ENCODE peak calls at places on chromosomes 12 and 14, in four cellular contexts. O is fibroblast of lung, B is tibial artery, C is heart right ventricle. A is an unnamed sample.

GRCh38 chr12:2208837-2209236 is 156.1 kb downstream of the CACNA1C start:
- DNase-seq in C (no peak), B (no peak), O (no peak), A (no peak)

GRCh38 chr12:90058721-90059120 is 350.1 kb upstream of the ATP2B1 start:
- DNase-seq in B (no peak), O (peak; percentile 88), C (no peak), A (peak; percentile 83)

GRCh38 chr12:34377243-34378035 is 355.1 kb downstream of the ALG10 start:
- DNase-seq in B (no peak), O (no peak), C (no peak), A (no peak)

GRCh38 chr12:52202361-52203078 is 10.7 kb upstream of the KRT80 start:
- DNase-seq in C (no peak), O (no peak), B (no peak), A (no peak)

GRCh38 chr14:24279301-24280186 is 8.1 kb upstream of the RABGGTA start:
- DNase-seq in C (peak; percentile 40), O (no peak), B (no peak), A (peak; percentile 6)

GRCh38 chr14:76780875-76781647 is 19.8 kb downstream of the VASH1 start:
- DNase-seq in C (no peak), O (peak; percentile 25), B (no peak), A (peak; percentile 25)

GRCh38 chr12:4725057-4725456 is 4.9 kb downstream of the GALNT8 start:
- DNase-seq in C (no peak), B (no peak), O (no peak), A (no peak)

GRCh38 chr12:52061470-52062166 is 8.2 kb upstream of the ATG101 start:
- DNase-seq in C (peak; percentile 21), B (no peak), O (no peak), A (no peak)

GRCh38 chr14:24576178-24576577 is at the start of gene CTSG:
- DNase-seq in O (no peak), B (no peak), C (no peak), A (no peak)

GRCh38 chr14:37246427-37246829 is 48.7 kb downstream of the MIPOL1 start:
- DNase-seq in B (no peak), C (no peak), O (peak; percentile 77), A (peak; percentile 70)

GRCh38 chr14:105853089-105853906 is 326.9 kb downstream of the TMEM121 start:
- DNase-seq in O (no peak), C (no peak), B (peak; percentile 9), A (no peak)

GRCh38 chr12:56282030-56282429 is 15.3 kb downstream of the COQ10A start:
- DNase-seq in B (no peak), O (no peak), C (no peak), A (no peak)

GRCh38 chr12:132444957-132445883 is 44.7 kb upstream of the FBRSL1 start:
- DNase-seq in C (no peak), B (peak; percentile 39), O (no peak), A (no peak)

GRCh38 chr12:936377-937345 is 12.8 kb downstream of the RAD52 start:
- DNase-seq in C (no peak), B (no peak), O (no peak), A (no peak)

GRCh38 chr12:116559080-116559329 is 176 bp upstream of the MAP1LC3B2 start:
- DNase-seq in O (no peak), C (no peak), B (no peak), A (no peak)

GRCh38 chr14:44700184-44700583 is 193.1 kb upstream of the FSCB start:
- DNase-seq in B (no peak), O (no peak), C (no peak), A (no peak)

GRCh38 chr12:109739747-109740693 is 26.4 kb downstream of the FAM222A start:
- DNase-seq in O (no peak), C (peak; percentile 7), B (peak; percentile 10), A (no peak)

GRCh38 chr12:11578461-11578993 is 70.9 kb upstream of the ETV6 start:
- DNase-seq in O (no peak), C (no peak), B (no peak), A (no peak)

GRCh38 chr14:51849095-51849494 is 11.3 kb upstream of the GNG2 start:
- DNase-seq in B (no peak), O (no peak), C (no peak), A (peak; percentile 55)

GRCh38 chr12:54723653-54724256 is 75.6 kb upstream of the DCD start:
- DNase-seq in O (peak; percentile 17), C (no peak), B (no peak), A (peak; percentile 35)

GRCh38 chr14:47917344-47917954 is 242.0 kb upstream of the MDGA2 start:
- DNase-seq in B (no peak), C (no peak), O (peak; percentile 12), A (peak; percentile 10)

GRCh38 chr12:128268348-128268725 is 1.4 kb downstream of the TMEM132C start:
- DNase-seq in B (no peak), C (no peak), O (no peak), A (no peak)

GRCh38 chr12:40788276-40788675 is 96.0 kb downstream of the CNTN1 start:
- DNase-seq in O (no peak), B (no peak), C (no peak), A (no peak)

GRCh38 chr12:109479761-109480160 is 2.3 kb downstream of the UBE3B start:
- DNase-seq in B (no peak), O (no peak), C (no peak), A (no peak)

GRCh38 chr12:57632898-57633825 is at the start of gene B4GALNT1:
- DNase-seq in C (peak; percentile 71), O (peak; percentile 43), B (no peak), A (peak; percentile 29)

GRCh38 chr12:99619389-99620158 is 28.0 kb upstream of the GARIN6 start:
- DNase-seq in O (peak; percentile 39), B (no peak), C (no peak), A (peak; percentile 42)

GRCh38 chr12:117093918-117094630 is 5.1 kb downstream of the TESC start:
- DNase-seq in C (no peak), B (no peak), O (no peak), A (no peak)

GRCh38 chr12:89085421-89085820 is 266.9 kb downstream of the DUSP6 start:
- DNase-seq in B (no peak), O (no peak), C (peak; percentile 31), A (no peak)

DNA sequence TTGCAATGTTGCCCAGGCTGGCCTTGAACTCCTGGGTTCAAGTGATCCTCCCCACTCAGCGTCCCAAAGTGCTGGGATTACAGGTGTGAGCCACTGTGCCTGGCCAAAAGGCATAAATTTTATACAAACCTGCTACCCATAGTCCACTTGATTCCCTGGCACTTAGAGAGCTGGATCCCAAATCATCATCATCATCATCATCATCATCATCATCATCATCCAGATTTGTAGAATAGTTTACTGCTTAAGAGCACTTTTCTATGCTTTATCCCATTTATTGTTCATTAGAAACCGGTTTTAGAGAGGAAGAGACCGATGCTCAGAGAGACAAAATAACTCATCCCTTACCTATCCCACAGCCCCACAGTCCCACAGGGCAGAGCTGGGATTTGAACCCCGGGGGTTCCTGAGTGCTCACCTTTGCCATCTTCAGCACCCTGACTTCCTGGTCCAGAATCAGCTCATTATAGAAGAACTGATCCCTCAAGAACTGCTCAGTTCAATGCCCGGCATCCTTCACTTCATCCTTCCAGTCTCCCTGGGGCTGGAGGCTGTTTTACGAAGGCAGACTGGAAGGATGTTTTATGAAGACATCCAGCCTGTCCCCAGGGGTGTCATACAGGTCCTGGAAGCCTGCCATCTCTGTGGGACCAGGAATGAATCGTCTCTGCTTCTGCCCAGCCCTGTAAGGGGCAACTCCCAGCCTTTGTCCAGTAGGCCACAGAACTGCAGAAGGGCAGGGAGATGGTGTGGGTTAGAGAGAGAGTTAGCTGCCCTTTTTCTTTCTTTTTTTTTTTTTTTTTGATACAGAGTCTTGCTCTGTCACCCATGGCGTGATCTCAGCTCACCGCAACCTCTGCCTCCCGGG is 20.2 kb upstream of the OASL start:
- DNase-seq in B (no peak), C (no peak), O (no peak), A (no peak)
- H3K4me3 ChIP-seq in B (no peak overlapping the region), C (peak overlapping the region; percentile 41), O (no peak overlapping the region), A (no peak overlapping the region)

DNA sequence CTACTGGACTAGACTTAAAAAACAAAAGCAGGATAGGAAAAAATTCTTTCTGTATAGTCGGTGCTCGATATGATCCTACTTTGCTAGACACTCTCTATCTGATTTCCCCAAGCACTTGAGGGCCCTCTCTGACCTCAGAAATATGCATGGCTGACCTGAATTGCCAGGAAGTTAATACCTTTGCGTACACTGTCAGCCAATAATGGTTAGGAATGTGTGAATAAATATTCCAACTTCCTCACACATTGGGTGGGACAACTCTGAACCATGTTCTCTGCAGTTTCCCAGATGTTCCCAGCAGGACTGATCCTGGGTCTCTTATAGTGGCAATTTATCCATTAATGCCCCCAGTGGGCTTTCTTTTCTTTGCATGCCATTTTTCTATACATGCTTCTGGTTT is 20.5 kb upstream of the RPL10L start:
- DNase-seq in B (no peak), O (no peak), C (no peak), A (no peak)
- TF ChIP-seq CTCF in B (no peak), O (no peak), C (no peak), A (no peak)

GRCh38 chr12:125519026-125519651 is 453.9 kb downstream of the AACS start:
- DNase-seq in B (no peak), O (no peak), C (no peak), A (no peak)
- H3K4me3 ChIP-seq in B (no peak overlapping the region), O (no peak overlapping the region), C (no peak overlapping the region), A (no peak overlapping the region)

GRCh38 chr12:65876898-65877721 is 52.8 kb downstream of the HMGA2 start:
- DNase-seq in C (no peak), O (peak; percentile 88), B (no peak), A (peak; percentile 61)

GRCh38 chr12:65879878-65880277 is 55.6 kb downstream of the HMGA2 start:
- DNase-seq in C (no peak), B (no peak), O (peak; percentile 95), A (peak; percentile 88)

GRCh38 chr12:65875635-65876034 is 51.4 kb downstream of the HMGA2 start:
- DNase-seq in O (peak; percentile 65), C (no peak), B (no peak), A (no peak)

GRCh38 chr12:65877836-65878235 is 53.6 kb downstream of the HMGA2 start:
- DNase-seq in O (no peak), B (no peak), C (no peak), A (no peak)

GRCh38 chr12:65878540-65878939 is 54.3 kb downstream of the HMGA2 start:
- DNase-seq in B (no peak), O (peak; percentile 49), C (no peak), A (no peak)
- TF ChIP-seq CTCF in B (no peak), O (peak; percentile 23), C (no peak), A (no peak)

A was measured in fibroblast of mammary gland.